ENCODE peak calls at places on chromosomes 5 and 9, in ten cellular contexts. S, Z, X, G, M, V, T, I, A and J are unnamed samples.

GRCh38 chr5:137282216-137282615 is 216.9 kb downstream of the SPOCK1 start:
- DNase-seq in I (no peak), A (no peak), V (no peak), G (peak; percentile 62), M (no peak), X (peak; percentile 59), S (no peak), T (no peak), Z (no peak), J (no peak)

GRCh38 chr5:128014578-128014977 is 69.0 kb upstream of the SLC12A2 start:
- DNase-seq in G (no peak), T (no peak), I (no peak), A (no peak), S (no peak), Z (no peak), M (no peak), X (peak; percentile 7), V (no peak), J (no peak)

GRCh38 chr5:57492632-57493031 is 10.0 kb upstream of the ACTBL2 start:
- DNase-seq in T (no peak), Z (no peak), A (no peak), V (no peak), M (no peak), X (peak; percentile 27), S (no peak), G (no peak), I (no peak), J (no peak)

GRCh38 chr9:88786291-88787054 is 204.8 kb upstream of the S1PR3 start:
- DNase-seq in G (no peak), S (no peak), T (no peak), I (no peak), V (no peak), M (no peak), A (no peak), Z (no peak), X (no peak), J (no peak)

GRCh38 chr9:120914953-120915352 is 11.6 kb downstream of the TRAF1 start:
- DNase-seq in A (no peak), X (no peak), G (no peak), S (peak; percentile 50), M (no peak), V (no peak), I (no peak), T (no peak), Z (no peak), J (no peak)

GRCh38 chr9:132546148-132547051 is 36.0 kb upstream of the BARHL1 start:
- DNase-seq in Z (peak; percentile 89), A (no peak), X (peak; percentile 33), M (no peak), T (no peak), G (peak; percentile 87), S (no peak), V (no peak), I (no peak), J (no peak)

GRCh38 chr9:72809586-72809985 is 143.3 kb downstream of the ALDH1A1 start:
- DNase-seq in M (no peak), X (no peak), I (no peak), S (no peak), A (no peak), Z (no peak), G (no peak), V (no peak), T (no peak), J (no peak)

GRCh38 chr5:3214838-3215374 is 380.7 kb upstream of the IRX1 start:
- DNase-seq in X (no peak), Z (no peak), M (no peak), A (no peak), V (no peak), G (peak; percentile 15), S (no peak), T (no peak), I (no peak), J (no peak)

GRCh38 chr5:123371575-123372179 is 51.5 kb downstream of the CEP120 start:
- DNase-seq in I (peak; percentile 16), V (peak; percentile 19), T (peak; percentile 9), X (peak; percentile 13), Z (peak; percentile 23), G (peak; percentile 87), S (no peak), M (peak; percentile 29), A (no peak), J (no peak)

GRCh38 chr5:150131978-150132694 is 23.5 kb downstream of the PDGFRB start:
- DNase-seq in T (no peak), X (no peak), A (no peak), Z (no peak), G (no peak), S (no peak), V (no peak), M (peak; percentile 51), I (no peak), J (no peak)

GRCh38 chr5:35274839-35275509 is 44.7 kb upstream of the PRLR start:
- DNase-seq in A (no peak), I (no peak), G (no peak), M (no peak), Z (no peak), X (no peak), S (no peak), V (no peak), T (no peak), J (no peak)

GRCh38 chr9:78574354-78575036 is 277.6 kb downstream of the PSAT1 start:
- DNase-seq in V (no peak), S (no peak), M (no peak), Z (no peak), X (no peak), I (no peak), A (no peak), G (no peak), T (no peak), J (no peak)

GRCh38 chr9:113738898-113739604 is 137.1 kb upstream of the ZNF618 start:
- DNase-seq in V (no peak), G (peak; percentile 63), T (no peak), X (peak; percentile 4), I (no peak), S (peak; percentile 58), Z (no peak), A (no peak), M (no peak), J (no peak)